ENCODE peak calls at places on chromosomes 6 and 20, in six cellular contexts. N is esophagus muscularis mucosa, I is stomach, D is transverse colon, L is A549, S is ovary. B is an unnamed sample.

GRCh38 chr20:23231561-23232218 is 118.9 kb upstream of the NXT1 start:
- DNase-seq in N (peak), I (no peak), D (no peak), L (no peak), S (no peak), B (no peak)

GRCh38 chr20:50582591-50583234 is 72.5 kb downstream of the PTPN1 start:
- DNase-seq in N (no peak), I (no peak), D (no peak), L (no peak), S (no peak), B (no peak)

GRCh38 chr6:160132776-160133338 is 11.2 kb downstream of the SLC22A1 start:
- DNase-seq in N (no peak), I (peak), D (no peak), L (no peak), S (no peak), B (no peak)

GRCh38 chr6:36636687-36637418 is 41.7 kb upstream of the CDKN1A start:
- DNase-seq in N (no peak), I (no peak), D (no peak), L (no peak), S (peak), B (no peak)

GRCh38 chr6:167979436-167980090 is 17.9 kb upstream of the KIF25 start:
- DNase-seq in N (no peak), I (no peak), D (no peak), L (no peak), S (no peak), B (no peak)

GRCh38 chr20:34302312-34302722 is 838 bp downstream of the AHCY start:
- DNase-seq in N (no peak), I (no peak), D (no peak), L (no peak), S (no peak), B (no peak)

GRCh38 chr6:76697585-76697984 is 625.1 kb upstream of the IMPG1 start:
- DNase-seq in N (no peak), I (no peak), D (no peak), L (peak), S (no peak), B (peak)

GRCh38 chr6:12480379-12480778 is 190.2 kb downstream of the EDN1 start:
- DNase-seq in N (no peak), I (no peak), D (no peak), L (no peak), S (no peak), B (no peak)

GRCh38 chr6:1598886-1599285 is 10.8 kb upstream of the FOXC1 start:
- DNase-seq in N (no peak), I (no peak), D (no peak), L (no peak), S (no peak), B (no peak)

GRCh38 chr20:62158541-62158940 is 15.0 kb downstream of the SS18L1 start:
- DNase-seq in N (no peak), I (no peak), D (no peak), L (no peak), S (no peak), B (no peak)

GRCh38 chr20:32473231-32474008 is 111.7 kb downstream of the NOL4L start:
- DNase-seq in N (no peak), I (no peak), D (peak), L (no peak), S (no peak), B (peak)

GRCh38 chr6:116145786-116146675 is 20.1 kb upstream of the COL10A1 start:
- DNase-seq in N (no peak), I (no peak), D (no peak), L (no peak), S (no peak), B (no peak)

GRCh38 chr20:17617212-17617867 is 47.5 kb downstream of the DSTN start:
- DNase-seq in N (no peak), I (peak), D (peak), L (peak), S (peak), B (peak)

GRCh38 chr6:123909989-123910388 is 106.3 kb downstream of the NKAIN2 start:
- DNase-seq in N (no peak), I (no peak), D (no peak), L (no peak), S (no peak), B (no peak)

GRCh38 chr6:20620043-20620442 is 85.8 kb downstream of the CDKAL1 start:
- DNase-seq in N (no peak), I (no peak), D (no peak), L (no peak), S (no peak), B (no peak)

GRCh38 chr20:17602493-17602892 is 32.6 kb downstream of the DSTN start:
- DNase-seq in N (no peak), I (no peak), D (no peak), L (no peak), S (no peak), B (no peak)

GRCh38 chr20:4227085-4227821 is 211.9 kb upstream of the RNF24 start:
- DNase-seq in N (no peak), I (no peak), D (no peak), L (peak), S (no peak), B (no peak)

GRCh38 chr6:152811785-152812184 is 61.2 kb downstream of the VIP start:
- DNase-seq in N (no peak), I (no peak), D (no peak), L (no peak), S (no peak), B (no peak)

GRCh38 chr6:160188773-160189172 is 67.2 kb downstream of the SLC22A1 start:
- DNase-seq in N (no peak), I (no peak), D (no peak), L (peak), S (no peak), B (no peak)

GRCh38 chr6:130207979-130208649 is 14.6 kb downstream of the SAMD3 start:
- DNase-seq in N (no peak), I (no peak), D (no peak), L (no peak), S (no peak), B (no peak)

GRCh38 chr6:130202782-130203181 is 20.0 kb downstream of the SAMD3 start:
- DNase-seq in N (no peak), I (no peak), D (peak), L (no peak), S (no peak), B (no peak)

GRCh38 chr6:130203370-130203769 is 19.4 kb downstream of the SAMD3 start:
- DNase-seq in N (no peak), I (no peak), D (no peak), L (no peak), S (no peak), B (no peak)

GRCh38 chr6:130206474-130206873 is 16.3 kb downstream of the SAMD3 start:
- DNase-seq in N (no peak), I (no peak), D (no peak), L (no peak), S (no peak), B (no peak)

GRCh38 chr6:130204322-130204721 is 18.4 kb downstream of the SAMD3 start:
- DNase-seq in N (no peak), I (no peak), D (no peak), L (no peak), S (no peak), B (no peak)
- TF ChIP-seq EP300 in N (no peak), I (no peak), D (no peak), L (no peak), S (no peak), B (no peak)

GRCh38 chr6:34144581-34145160 is 1.2 kb downstream of the GRM4 start:
- DNase-seq in N (no peak), I (no peak), D (no peak), L (no peak), S (no peak), B (no peak)
- H3K4me3 ChIP-seq in N (peak), I (peak), D (peak), L (peak), S (peak), B (peak)

GRCh38 chr6:158771399-158772158 is 47.6 kb downstream of the EZR start:
- DNase-seq in N (no peak), I (no peak), D (no peak), L (no peak), S (no peak), B (no peak)
- TF ChIP-seq EP300 in N (no peak), I (no peak), D (no peak), L (no peak), S (no peak), B (no peak)

GRCh38 chr20:58398254-58398653 is 9.2 kb downstream of the VAPB start:
- DNase-seq in N (no peak), I (no peak), D (no peak), L (no peak), S (no peak), B (no peak)
- H3K4me3 ChIP-seq in N (no peak), I (no peak), D (no peak), L (no peak), S (no peak), B (no peak)

GRCh38 chr6:89387516-89388222 is 24.4 kb downstream of the RRAGD start:
- DNase-seq in N (no peak), I (no peak), D (no peak), L (no peak), S (no peak), B (no peak)
- TF ChIP-seq EP300 in N (no peak), I (no peak), D (no peak), L (no peak), S (no peak), B (no peak)

B was measured in SK-N-SH.